ENCODE peak calls at places on chromosomes 11 and 22, in five cellular contexts. Y is sigmoid colon, O is uterus, A is endothelial cell of umbilical vein, K is spleen. T is an unnamed sample.

GRCh38 chr11:69694781-69695180 is 9.0 kb downstream of the FGF19 start:
- DNase-seq in Y (peak), O (no peak), A (no peak), K (peak), T (no peak)

GRCh38 chr11:97702948-97703347 is 1313.1 kb downstream of the JRKL start:
- DNase-seq in Y (no peak), O (no peak), A (no peak), K (no peak), T (no peak)

GRCh38 chr22:39219071-39220050 is 25.4 kb downstream of the PDGFB start:
- DNase-seq in Y (peak), O (no peak), A (no peak), K (peak), T (no peak)

GRCh38 chr11:2587132-2587930 is 112.5 kb downstream of the KCNQ1OT1 start:
- DNase-seq in Y (peak), O (no peak), A (no peak), K (peak), T (no peak)

GRCh38 chr22:48576333-48577013 is 1251.2 kb downstream of the BRD1 start:
- DNase-seq in Y (no peak), O (no peak), A (no peak), K (no peak), T (no peak)

GRCh38 chr22:32897400-32897799 is 95.9 kb downstream of the TIMP3 start:
- DNase-seq in Y (no peak), O (no peak), A (no peak), K (no peak), T (no peak)

GRCh38 chr11:105937738-105938137 is 84.3 kb downstream of the MSANTD4 start:
- DNase-seq in Y (no peak), O (no peak), A (peak), K (no peak), T (no peak)

GRCh38 chr22:24329453-24329852 is 58.8 kb downstream of the SPECC1L start:
- DNase-seq in Y (no peak), O (no peak), A (no peak), K (no peak), T (no peak)

GRCh38 chr11:104588975-104589374 is 309.3 kb downstream of the CASP12 start:
- DNase-seq in Y (no peak), O (no peak), A (no peak), K (no peak), T (no peak)

GRCh38 chr11:77111946-77112345 is 9.3 kb downstream of the OMP start:
- DNase-seq in Y (no peak), O (no peak), A (no peak), K (no peak), T (no peak)

DNA sequence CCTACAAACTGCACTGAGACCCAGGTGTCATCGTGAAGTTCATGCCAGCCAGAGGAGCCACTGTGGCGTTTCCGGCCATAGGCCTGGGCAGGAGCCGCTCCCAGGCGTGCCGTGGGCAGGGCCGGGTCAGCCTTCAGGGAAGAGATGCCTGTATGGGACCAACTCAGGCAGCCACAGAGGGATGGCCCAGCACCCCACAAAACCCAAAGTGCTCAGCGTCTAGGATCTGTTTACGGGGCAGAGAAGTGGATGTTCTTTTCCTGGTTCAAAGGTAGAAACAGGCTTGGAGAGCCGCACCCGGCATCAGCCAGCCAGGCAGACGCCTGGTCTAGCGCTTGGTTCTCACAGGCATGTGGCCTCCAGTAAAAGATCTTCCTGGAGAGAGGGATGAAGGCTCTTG is 8.4 kb upstream of the BID start:
- DNase-seq in Y (no peak), O (no peak), A (no peak), K (no peak), T (no peak)
- TF ChIP-seq POLR2A in Y (no peak), O (no peak), A (no peak), K (no peak), T (no peak)

DNA sequence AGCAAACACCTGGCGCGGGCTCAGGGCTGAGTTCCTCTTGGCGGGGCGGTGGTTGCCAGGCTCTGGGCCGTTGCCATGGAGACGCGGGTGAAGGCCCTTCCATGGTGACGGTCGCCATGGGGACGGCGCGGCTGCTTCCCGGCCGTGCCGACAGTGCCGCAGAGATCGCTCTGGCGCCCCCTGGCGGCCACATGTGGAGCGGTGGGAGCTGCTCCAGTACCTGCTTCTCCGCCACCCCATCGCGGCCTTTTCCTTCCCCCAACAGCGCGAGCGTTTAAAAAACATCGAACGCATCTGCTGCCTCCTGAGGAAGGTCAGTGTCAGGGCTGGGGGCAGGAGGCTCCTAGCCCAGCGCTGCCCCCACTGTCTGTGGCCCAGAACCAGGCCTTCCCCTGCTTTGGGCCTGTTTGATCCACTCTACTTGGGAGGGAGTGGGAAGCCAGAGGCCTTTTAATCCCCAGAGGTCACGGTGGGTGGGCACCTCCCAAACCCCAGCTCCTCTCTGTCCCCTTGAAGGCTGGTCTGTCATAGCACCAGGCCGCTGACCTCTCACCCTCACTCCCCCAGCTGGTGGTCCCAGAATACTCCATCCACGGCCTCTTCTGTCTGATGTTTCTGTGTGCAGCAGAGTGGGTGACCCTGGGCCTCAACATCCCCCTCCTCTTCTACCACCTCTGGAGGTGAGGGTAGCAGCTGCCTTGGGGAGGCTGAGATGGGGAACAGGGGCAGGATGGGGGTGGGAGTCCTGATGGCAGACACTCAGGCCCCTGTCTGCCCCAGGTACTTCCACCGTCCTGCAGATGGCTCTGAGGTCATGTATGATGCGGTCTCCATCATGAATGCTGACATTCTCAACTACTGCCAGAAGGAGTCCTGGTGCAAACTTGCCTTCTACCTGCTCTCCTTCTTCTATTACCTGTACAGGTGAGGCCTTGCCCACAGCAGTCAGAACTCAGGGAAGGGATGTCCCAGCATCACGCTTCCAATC is 4.8 kb downstream of the CNIH2 start:
- DNase-seq in Y (peak), O (peak), A (peak), K (peak), T (peak)
- TF ChIP-seq POLR2A in Y (no peak), O (no peak), A (peak), K (no peak), T (peak)

DNA sequence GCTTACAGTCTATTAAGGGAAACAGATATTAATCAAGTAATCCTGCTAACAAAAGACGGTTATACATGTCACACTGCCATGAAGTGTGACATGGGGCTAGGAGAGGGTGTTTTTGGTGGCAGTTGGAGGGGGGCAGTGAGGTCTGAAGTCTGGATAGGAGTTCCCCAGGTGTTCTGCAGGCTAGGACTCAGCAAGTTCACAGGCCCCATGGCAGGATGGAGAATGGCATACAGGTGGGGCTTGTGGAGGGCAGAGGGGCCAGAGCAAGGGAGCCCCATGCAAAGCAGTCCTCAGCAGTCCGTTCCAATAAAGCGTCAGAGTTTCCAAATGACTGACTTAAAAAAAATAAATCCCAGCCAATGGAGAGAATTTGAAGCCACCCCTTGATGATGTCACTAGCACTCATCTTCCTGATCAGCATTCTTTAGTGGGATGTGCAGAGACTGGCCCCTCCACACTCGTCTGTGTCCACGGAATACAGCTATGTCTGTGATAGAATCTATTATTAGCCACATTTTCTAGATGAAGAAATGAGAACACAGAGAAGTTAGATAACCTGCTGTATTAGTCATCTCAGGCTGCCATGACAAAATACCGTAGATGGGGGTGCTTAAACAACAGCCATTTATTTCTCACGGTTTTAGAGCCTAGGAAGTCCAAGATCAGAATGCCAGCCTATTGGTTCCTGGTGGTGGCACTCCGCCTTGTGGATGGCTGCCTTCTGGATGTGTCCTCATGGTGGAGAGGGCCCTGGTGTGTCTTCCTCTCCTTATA is 32.6 kb downstream of the PRDM11 start:
- DNase-seq in Y (no peak), O (no peak), A (peak), K (no peak), T (peak)
- TF ChIP-seq POLR2A in Y (no peak), O (no peak), A (no peak), K (no peak), T (no peak)

GRCh38 chr22:20228939-20229272 is 39.2 kb downstream of the RTN4R start:
- DNase-seq in Y (no peak), O (no peak), A (no peak), K (no peak), T (no peak)

GRCh38 chr22:20231499-20232236 is 36.5 kb downstream of the RTN4R start:
- DNase-seq in Y (no peak), O (no peak), A (no peak), K (no peak), T (no peak)

GRCh38 chr22:20228055-20228938 is 39.8 kb downstream of the RTN4R start:
- DNase-seq in Y (no peak), O (no peak), A (no peak), K (no peak), T (no peak)

GRCh38 chr22:20230777-20231420 is 37.2 kb downstream of the RTN4R start:
- DNase-seq in Y (no peak), O (no peak), A (no peak), K (no peak), T (no peak)

DNA sequence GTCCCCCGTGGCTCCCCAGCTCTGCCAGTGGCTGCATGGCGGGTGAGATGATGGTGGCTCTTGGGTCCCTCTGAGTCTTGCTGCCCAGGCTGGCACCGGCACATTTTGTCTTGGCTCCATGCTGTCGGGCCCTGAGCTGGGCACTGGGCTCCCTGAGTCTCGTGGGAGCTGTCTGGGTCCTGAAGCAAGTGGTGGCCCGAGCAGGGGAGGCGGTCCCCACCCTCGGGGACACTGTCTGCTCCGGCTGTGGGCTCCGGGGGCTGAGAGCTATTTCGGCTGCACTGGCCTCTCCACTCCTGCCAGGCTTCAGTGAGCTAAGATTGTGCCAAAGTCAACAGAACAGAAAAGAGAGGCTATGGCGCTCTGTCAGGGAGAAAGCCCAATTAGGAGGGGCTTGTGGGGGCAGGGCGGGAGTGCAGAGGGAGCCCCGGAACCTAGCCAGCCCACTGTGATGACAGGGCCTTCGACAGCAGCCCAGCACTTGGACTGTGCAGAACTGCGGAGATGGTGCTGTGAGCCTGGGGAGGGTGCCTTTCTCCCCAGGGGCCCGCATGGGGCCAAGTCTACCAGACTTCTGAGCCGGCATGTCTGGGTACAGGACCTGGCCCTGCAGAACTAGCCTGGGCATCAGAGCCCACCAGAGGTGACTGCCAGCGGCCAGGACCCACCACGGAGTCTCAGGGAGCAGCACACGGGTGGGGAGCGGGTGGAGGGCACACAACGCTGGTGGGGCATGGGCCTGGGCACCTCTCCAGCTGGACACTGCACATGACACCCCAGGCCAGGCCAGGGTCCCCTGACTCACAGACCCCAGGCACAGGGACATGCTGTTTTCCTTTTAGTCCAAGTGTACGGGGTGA is 38.0 kb downstream of the RTN4R start:
- DNase-seq in Y (no peak), O (no peak), A (no peak), K (no peak), T (no peak)
- TF ChIP-seq POLR2A in Y (no peak), O (no peak), A (no peak), K (no peak), T (no peak)

GRCh38 chr22:44722611-44723010 is 20.6 kb downstream of the PRR5 start:
- DNase-seq in Y (no peak), O (no peak), A (no peak), K (no peak), T (no peak)

GRCh38 chr22:44723801-44724200 is 21.8 kb downstream of the PRR5 start:
- DNase-seq in Y (no peak), O (no peak), A (peak), K (no peak), T (peak)

GRCh38 chr22:44718418-44718817 is 16.4 kb downstream of the PRR5 start:
- DNase-seq in Y (no peak), O (no peak), A (no peak), K (no peak), T (no peak)

GRCh38 chr22:44719586-44720368 is 17.8 kb downstream of the PRR5 start:
- DNase-seq in Y (no peak), O (no peak), A (no peak), K (no peak), T (no peak)

DNA sequence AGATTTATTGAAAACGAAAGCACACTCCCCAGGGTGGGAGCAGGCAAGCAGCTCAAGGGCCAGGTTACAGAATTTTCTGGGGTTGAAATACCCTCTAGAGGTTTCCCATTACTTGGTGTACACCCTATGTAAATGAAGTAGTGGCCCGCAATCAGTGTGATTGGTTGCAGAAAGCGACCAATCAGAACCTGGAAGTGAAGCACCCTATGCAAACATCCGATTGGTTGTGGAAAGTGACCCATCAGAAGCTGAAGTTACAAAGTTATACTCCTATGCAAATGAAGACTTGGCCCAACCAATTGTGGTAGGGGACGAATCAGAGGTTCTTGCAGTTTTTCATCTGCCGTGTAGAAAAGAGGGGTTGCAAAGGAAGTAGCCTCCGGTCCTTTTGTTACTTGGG is 19.2 kb downstream of the PRR5 start:
- DNase-seq in Y (no peak), O (no peak), A (no peak), K (no peak), T (no peak)
- TF ChIP-seq POLR2A in Y (no peak), O (no peak), A (no peak), K (no peak), T (no peak)